ENCODE peak calls at places on chromosomes 2 and 18, in six cellular contexts. D is testis, G is heart left ventricle, S is prostate gland, Q is spleen, R is tibial nerve. H is an unnamed sample. For H3K4me1, the result is how much of the 10 kb centered on the place peaks cover.

GRCh38 chr2:29879456-29879855 is 41.9 kb downstream of the ALK start:
- DNase-seq in D (no peak), G (no peak), S (no peak), Q (no peak), R (no peak), H (no peak)

GRCh38 chr2:72921866-72922265 is 4.5 kb downstream of the EMX1 start:
- DNase-seq in D (no peak), G (no peak), S (no peak), Q (no peak), R (no peak), H (no peak)

GRCh38 chr2:181627545-181627944 is 29.4 kb downstream of the CERKL start:
- DNase-seq in D (no peak), G (no peak), S (no peak), Q (no peak), R (no peak), H (no peak)

GRCh38 chr2:72289283-72289682 is 141.6 kb upstream of the CYP26B1 start:
- DNase-seq in D (no peak), G (no peak), S (no peak), Q (no peak), R (no peak), H (no peak)

GRCh38 chr2:132547089-132547687 is 122.8 kb downstream of the LYPD1 start:
- DNase-seq in D (peak), G (peak), S (peak), Q (no peak), R (peak), H (peak)

GRCh38 chr2:20223345-20224190 is 1.4 kb downstream of the SDC1 start:
- DNase-seq in D (peak), G (peak), S (no peak), Q (peak), R (no peak), H (peak)

GRCh38 chr2:71607490-71607889 is 154.1 kb downstream of the DYSF start:
- DNase-seq in D (no peak), G (no peak), S (no peak), Q (peak), R (no peak), H (peak)

GRCh38 chr18:77119851-77120491 is 12.6 kb downstream of the MBP start:
- DNase-seq in D (no peak), G (no peak), S (no peak), Q (no peak), R (no peak), H (no peak)

GRCh38 chr2:214389334-214389733 is 21.5 kb upstream of the VWC2L start:
- DNase-seq in D (no peak), G (no peak), S (no peak), Q (no peak), R (no peak), H (no peak)

GRCh38 chr2:112026509-112026908 is 28.6 kb upstream of the TMEM87B start:
- DNase-seq in D (no peak), G (no peak), S (no peak), Q (no peak), R (no peak), H (no peak)

GRCh38 chr2:84850471-84850870 is 30.4 kb downstream of the TRABD2A start:
- DNase-seq in D (no peak), G (no peak), S (no peak), Q (no peak), R (no peak), H (no peak)

GRCh38 chr2:177902395-177903160 is 170.0 kb downstream of the PDE11A start:
- DNase-seq in D (no peak), G (no peak), S (no peak), Q (no peak), R (no peak), H (no peak)

GRCh38 chr2:221124542-221125235 is 447.4 kb downstream of the EPHA4 start:
- DNase-seq in D (no peak), G (peak), S (no peak), Q (no peak), R (no peak), H (no peak)

GRCh38 chr2:159030674-159031380 is 62.4 kb downstream of the TANC1 start:
- DNase-seq in D (peak), G (peak), S (no peak), Q (no peak), R (peak), H (peak)

GRCh38 chr2:201965550-201965949 is 68.1 kb upstream of the FZD7 start:
- DNase-seq in D (no peak), G (no peak), S (no peak), Q (no peak), R (no peak), H (no peak)

GRCh38 chr2:63763336-63764056 is 78.2 kb upstream of the UGP2 start:
- DNase-seq in D (no peak), G (no peak), S (no peak), Q (no peak), R (no peak), H (no peak)

GRCh38 chr2:73258186-73258912 is 24.2 kb downstream of the CCT7 start:
- DNase-seq in D (no peak), G (no peak), S (no peak), Q (no peak), R (no peak), H (no peak)

GRCh38 chr2:1886405-1886992 is 142.2 kb upstream of the PXDN start:
- DNase-seq in D (peak), G (peak), S (peak), Q (no peak), R (peak), H (no peak)

GRCh38 chr2:233385489-233386044 is 31.3 kb downstream of the DGKD start:
- DNase-seq in D (no peak), G (no peak), S (no peak), Q (peak), R (no peak), H (peak)

GRCh38 chr2:62118160-62118559 is 77.8 kb upstream of the B3GNT2 start:
- DNase-seq in D (no peak), G (no peak), S (no peak), Q (no peak), R (no peak), H (no peak)

GRCh38 chr18:21100678-21101077 is 10.9 kb downstream of the ROCK1 start:
- DNase-seq in D (no peak), G (no peak), S (no peak), Q (no peak), R (no peak), H (no peak)

GRCh38 chr18:58557013-58557435 is 71.9 kb downstream of the ALPK2 start:
- DNase-seq in D (no peak), G (peak), S (no peak), Q (peak), R (no peak), H (no peak)

GRCh38 chr2:44768438-44769236 is 172.9 kb upstream of the SIX3 start:
- DNase-seq in D (no peak), G (no peak), S (no peak), Q (peak), R (no peak), H (no peak)

GRCh38 chr2:150425121-150425559 is 62.3 kb downstream of the RND3 start:
- DNase-seq in D (no peak), G (peak), S (no peak), Q (no peak), R (no peak), H (no peak)

GRCh38 chr18:6835345-6835744 is 105.8 kb downstream of the ARHGAP28 start:
- DNase-seq in D (no peak), G (no peak), S (no peak), Q (no peak), R (no peak), H (no peak)

GRCh38 chr2:101951296-101951695 is 40.5 kb upstream of the IL1R2 start:
- DNase-seq in D (no peak), G (no peak), S (no peak), Q (no peak), R (no peak), H (no peak)

GRCh38 chr2:29433920-29434319 is 318.7 kb downstream of the CLIP4 start:
- DNase-seq in D (no peak), G (no peak), S (no peak), Q (no peak), R (no peak), H (no peak)

GRCh38 chr18:3140342-3140741 is 79.4 kb downstream of the MYOM1 start:
- DNase-seq in D (no peak), G (no peak), S (no peak), Q (no peak), R (no peak), H (no peak)

DNA sequence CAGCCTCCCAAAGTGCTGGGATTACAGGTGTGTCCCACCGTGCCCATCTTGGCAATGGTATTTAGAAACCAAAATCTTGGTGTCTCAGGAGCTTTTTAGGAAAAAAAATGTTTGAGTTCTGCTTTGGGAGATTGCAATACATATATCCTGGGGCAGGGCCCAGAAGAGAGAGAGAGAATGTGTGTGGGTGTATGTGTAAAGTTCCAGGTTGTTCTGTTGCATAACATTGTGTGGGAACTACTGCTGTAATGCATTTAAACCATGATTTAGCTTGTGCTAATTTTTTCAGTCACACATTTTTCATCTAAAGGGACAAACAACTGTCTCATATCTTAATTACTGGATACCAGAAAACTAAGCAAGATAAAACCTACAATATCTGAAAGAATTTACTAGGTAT is 70.8 kb upstream of the NABP1 start:
- DNase-seq in D (no peak), G (no peak), S (no peak), Q (no peak), R (no peak), H (no peak)
- H3K4me1 ChIP-seq in D (under half), G (under half), S (under half), Q (under half), R (under half), H (under half)

DNA sequence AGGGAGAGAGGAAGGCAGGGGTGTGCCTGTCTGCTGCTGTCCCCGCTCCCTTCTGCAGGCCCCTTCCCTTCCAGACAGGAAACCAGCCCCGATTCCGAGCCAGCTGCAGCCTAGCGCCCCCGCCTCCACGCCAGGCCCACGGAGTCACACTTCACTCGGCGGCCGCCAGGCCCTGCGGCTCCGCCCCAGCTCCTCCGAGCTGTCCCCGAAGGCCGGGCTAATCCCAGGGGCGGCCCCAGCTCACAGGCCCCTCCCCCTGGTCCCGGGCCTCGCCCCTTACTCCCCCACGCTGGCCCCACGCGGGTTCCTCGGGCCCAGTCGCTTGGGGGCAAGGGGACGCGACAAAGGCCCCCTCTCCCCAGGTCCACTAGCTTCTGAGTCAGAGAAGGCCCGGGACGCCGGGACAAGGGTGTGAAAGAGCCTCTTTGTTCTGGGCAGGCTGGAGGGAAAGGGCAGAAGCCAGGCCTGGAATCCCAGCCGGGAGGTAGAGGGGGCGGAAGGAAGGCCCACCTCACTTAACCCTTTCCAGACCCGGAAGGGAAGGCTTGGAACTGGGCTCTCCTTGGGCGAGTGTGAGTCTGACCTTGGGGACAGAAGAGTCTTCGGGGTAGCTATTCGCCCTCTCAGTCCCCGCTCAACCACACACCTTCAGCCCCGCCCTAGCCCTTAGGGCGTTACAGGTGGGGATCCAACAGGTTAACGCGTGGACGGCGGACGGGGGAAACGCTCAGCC is 1.2 kb downstream of the RTKN start:
- DNase-seq in D (peak), G (peak), S (peak), Q (peak), R (peak), H (peak)
- TF ChIP-seq POLR2A in D (no peak), G (peak), S (peak), Q (no peak), R (peak), H (no peak)

GRCh38 chr2:156598563-156598962 is 162.4 kb downstream of the GPD2 start:
- DNase-seq in D (no peak), G (no peak), S (no peak), Q (no peak), R (no peak), H (no peak)
- H3K4me3 ChIP-seq in D (no peak), G (no peak), S (no peak), Q (no peak), R (no peak), H (no peak)

DNA sequence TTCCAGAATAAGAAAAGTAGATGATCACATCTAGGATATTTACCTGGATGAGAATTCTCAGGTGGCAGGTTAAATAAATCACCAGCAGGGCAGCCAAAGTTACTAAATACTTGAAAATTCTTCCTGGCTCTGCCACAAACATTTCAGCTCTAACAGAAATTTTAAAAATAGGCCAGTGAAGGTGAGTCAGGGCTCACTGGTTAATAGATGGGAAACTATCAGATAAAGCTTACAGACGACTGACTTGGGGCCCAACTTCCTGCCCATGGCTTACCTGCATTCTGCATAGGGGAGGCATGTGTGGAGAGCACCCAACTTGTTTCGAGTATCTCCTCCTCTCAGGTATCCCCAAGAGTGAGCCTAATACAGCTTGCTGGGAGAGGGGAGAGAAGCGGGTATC is 57.8 kb downstream of the SPRED2 start:
- DNase-seq in D (no peak), G (no peak), S (no peak), Q (no peak), R (no peak), H (no peak)
- H3K4me1 ChIP-seq in D (under half), G (half or more), S (under half), Q (under half), R (under half), H (under half)

DNA sequence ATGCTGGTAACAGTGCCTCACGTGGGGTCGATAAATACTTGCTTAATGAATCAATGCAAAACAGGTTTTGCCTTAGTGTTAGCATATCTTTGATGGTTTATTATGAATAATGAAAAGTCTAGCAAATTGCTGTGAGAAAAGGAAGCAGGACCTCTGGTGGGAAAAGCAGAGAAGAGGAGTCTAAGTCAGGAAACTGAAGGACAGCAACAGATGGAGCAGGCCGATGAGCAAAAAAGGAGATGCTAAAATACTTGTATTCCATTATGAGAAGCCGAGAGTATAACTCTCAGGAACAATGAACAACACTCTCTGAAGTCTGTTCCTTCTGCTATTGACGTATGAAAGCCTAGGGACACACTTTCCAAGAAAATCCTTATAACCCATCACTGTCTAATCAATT is 555.2 kb upstream of the KLHL29 start:
- DNase-seq in D (no peak), G (no peak), S (no peak), Q (no peak), R (no peak), H (no peak)
- TF ChIP-seq POLR2A in D (no peak), G (no peak), S (no peak), Q (no peak), R (no peak), H (no peak)

DNA sequence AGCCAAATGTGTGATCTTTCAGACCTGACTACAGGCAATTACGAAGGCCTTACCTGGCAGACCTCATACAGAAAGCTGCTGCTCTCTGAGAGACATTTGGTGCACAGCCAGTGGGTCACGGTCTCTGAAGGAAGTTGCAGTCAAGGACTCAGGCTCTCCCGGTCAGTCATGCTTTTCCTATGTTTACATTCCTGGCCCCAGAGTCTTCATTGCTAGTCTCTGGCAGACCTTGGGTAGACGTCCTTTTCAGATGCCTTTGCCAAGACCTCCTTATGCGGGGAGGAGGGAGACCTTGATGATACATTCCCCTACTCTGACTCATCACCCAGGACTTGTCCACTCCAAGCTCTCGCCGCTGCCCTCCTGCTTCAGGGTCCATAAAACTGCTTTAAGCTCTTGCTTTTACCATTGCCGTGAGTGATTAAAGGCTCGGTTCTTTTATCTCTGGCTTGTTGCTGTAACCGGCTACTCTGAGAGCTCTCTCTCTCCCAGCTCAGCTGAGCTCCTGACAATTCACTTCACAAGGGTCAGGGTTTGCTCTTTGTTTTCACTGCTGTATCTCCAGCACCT is 62.0 kb upstream of the SLC35F5 start:
- DNase-seq in D (peak), G (peak), S (peak), Q (no peak), R (no peak), H (peak)
- H3K4me3 ChIP-seq in D (no peak), G (peak), S (no peak), Q (no peak), R (no peak), H (no peak)

GRCh38 chr2:43083278-43083677 is 143.1 kb downstream of the ZFP36L2 start:
- DNase-seq in D (peak), G (no peak), S (no peak), Q (peak), R (no peak), H (peak)
- H3K4me1 ChIP-seq in D (half or more), G (half or more), S (under half), Q (under half), R (half or more), H (under half)

GRCh38 chr2:238685327-238685709 is 162.6 kb upstream of the TWIST2 start:
- DNase-seq in D (no peak), G (no peak), S (no peak), Q (no peak), R (no peak), H (no peak)

GRCh38 chr2:238684362-238685326 is 163.2 kb upstream of the TWIST2 start:
- DNase-seq in D (no peak), G (no peak), S (no peak), Q (no peak), R (peak), H (no peak)

GRCh38 chr2:238685713-238686112 is 162.2 kb upstream of the TWIST2 start:
- DNase-seq in D (no peak), G (no peak), S (no peak), Q (no peak), R (no peak), H (no peak)

GRCh38 chr2:238688197-238689153 is 159.4 kb upstream of the TWIST2 start:
- DNase-seq in D (no peak), G (no peak), S (no peak), Q (no peak), R (no peak), H (no peak)

DNA sequence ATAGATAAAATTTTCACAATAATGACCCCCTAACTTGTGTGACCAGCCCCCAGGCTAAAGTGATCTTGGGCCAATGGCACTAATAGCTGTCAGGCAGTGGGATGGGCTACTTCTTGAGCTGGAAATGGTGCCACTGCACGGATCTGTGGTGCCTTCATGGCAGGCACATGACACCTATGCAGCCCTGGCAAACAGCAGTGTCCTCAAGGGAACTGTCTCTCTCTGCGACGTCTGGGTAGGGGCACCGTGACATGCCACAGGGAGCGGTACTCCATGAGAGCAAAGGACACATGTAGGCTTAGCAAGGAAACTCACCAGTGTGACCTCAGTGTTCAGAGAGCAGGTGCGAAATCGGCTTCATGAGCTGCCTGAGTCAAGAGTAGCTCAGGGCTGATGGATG is 161.7 kb upstream of the TWIST2 start:
- DNase-seq in D (no peak), G (no peak), S (no peak), Q (no peak), R (no peak), H (no peak)
- TF ChIP-seq POLR2A in D (no peak), G (no peak), S (no peak), Q (no peak), R (no peak), H (no peak)

GRCh38 chr18:50277935-50278334 is 3.4 kb downstream of the MBD1 start:
- DNase-seq in D (no peak), G (no peak), S (no peak), Q (no peak), R (no peak), H (no peak)
- H3K4me3 ChIP-seq in D (no peak), G (no peak), S (no peak), Q (no peak), R (no peak), H (no peak)

H was measured in ovary.